ENCODE peak calls at places on chromosomes 12 and 14, in ten cellular contexts. N is testis, W is fibroblast of lung, F is mesendoderm, J is A673, A is ovary, Q is breast epithelium, R is Caco-2, S is heart right ventricle, B is left lung. P is an unnamed sample. For H3K36me3, the result is how much of the 10 kb centered on the place peaks cover.

GRCh38 chr12:33771889-33772288 is 250.4 kb upstream of the ALG10 start:
- DNase-seq in N (no peak), W (no peak), F (no peak), J (no peak), A (no peak), Q (no peak), R (no peak), S (no peak), B (no peak), P (no peak)

GRCh38 chr14:91229743-91230200 is 14.7 kb downstream of the GPR68 start:
- DNase-seq in N (no peak), W (peak), F (no peak), J (no peak), A (no peak), Q (no peak), R (no peak), S (no peak), B (no peak), P (no peak)

GRCh38 chr14:78836777-78837176 is 666.6 kb downstream of the NRXN3 start:
- DNase-seq in N (peak), W (peak), F (peak), J (peak), A (no peak), Q (no peak), R (peak), S (no peak), B (no peak), P (no peak)

GRCh38 chr12:4286228-4286627 is 12.7 kb downstream of the CCND2 start:
- DNase-seq in N (no peak), W (no peak), F (no peak), J (no peak), A (no peak), Q (no peak), R (peak), S (no peak), B (no peak), P (no peak)

GRCh38 chr14:65438266-65438933 is 25.9 kb downstream of the FUT8 start:
- DNase-seq in N (no peak), W (no peak), F (no peak), J (no peak), A (no peak), Q (no peak), R (no peak), S (no peak), B (no peak), P (no peak)

GRCh38 chr12:131007031-131007793 is 53.5 kb downstream of the ADGRD1 start:
- DNase-seq in N (peak), W (no peak), F (no peak), J (no peak), A (no peak), Q (no peak), R (no peak), S (peak), B (no peak), P (no peak)

GRCh38 chr14:29927596-29928341 is at the start of gene PRKD1:
- DNase-seq in N (peak), W (peak), F (peak), J (peak), A (peak), Q (no peak), R (no peak), S (peak), B (peak), P (peak)

GRCh38 chr12:119208626-119209061 is 29.9 kb downstream of the HSPB8 start:
- DNase-seq in N (no peak), W (peak), F (peak), J (no peak), A (peak), Q (peak), R (peak), S (peak), B (peak), P (peak)

GRCh38 chr12:106919910-106920544 is 35.7 kb upstream of the TMEM263 start:
- DNase-seq in N (peak), W (peak), F (peak), J (peak), A (peak), Q (no peak), R (no peak), S (no peak), B (no peak), P (no peak)

GRCh38 chr12:79537675-79538074 is 153.1 kb downstream of the PAWR start:
- DNase-seq in N (no peak), W (no peak), F (no peak), J (no peak), A (no peak), Q (no peak), R (no peak), S (no peak), B (no peak), P (no peak)

GRCh38 chr12:48187916-48188695 is 4.7 kb downstream of the CCDC184 start:
- DNase-seq in N (no peak), W (no peak), F (no peak), J (no peak), A (no peak), Q (no peak), R (no peak), S (no peak), B (no peak), P (no peak)

GRCh38 chr12:45166056-45166455 is 49.8 kb upstream of the ANO6 start:
- DNase-seq in N (no peak), W (peak), F (no peak), J (no peak), A (no peak), Q (no peak), R (no peak), S (no peak), B (no peak), P (no peak)

GRCh38 chr14:76682367-76682766 is 78.9 kb upstream of the VASH1 start:
- DNase-seq in N (no peak), W (no peak), F (no peak), J (no peak), A (no peak), Q (no peak), R (no peak), S (no peak), B (no peak), P (no peak)

GRCh38 chr12:62158416-62159360 is 101.5 kb upstream of the USP15 start:
- DNase-seq in N (no peak), W (no peak), F (no peak), J (no peak), A (no peak), Q (no peak), R (no peak), S (no peak), B (no peak), P (no peak)

GRCh38 chr14:22427771-22428228 is 161.2 kb downstream of the DAD1 start:
- DNase-seq in N (no peak), W (peak), F (peak), J (peak), A (peak), Q (no peak), R (no peak), S (no peak), B (no peak), P (peak)

GRCh38 chr12:10720974-10721565 is 2.1 kb downstream of the YBX3 start:
- DNase-seq in N (no peak), W (no peak), F (peak), J (peak), A (no peak), Q (no peak), R (no peak), S (no peak), B (no peak), P (no peak)

GRCh38 chr14:92589213-92589852 is 75.8 kb downstream of the RIN3 start:
- DNase-seq in N (no peak), W (peak), F (peak), J (no peak), A (no peak), Q (no peak), R (no peak), S (no peak), B (no peak), P (no peak)

GRCh38 chr12:27652174-27652763 is 44.0 kb upstream of the REP15 start:
- DNase-seq in N (peak), W (peak), F (peak), J (peak), A (peak), Q (peak), R (peak), S (no peak), B (no peak), P (no peak)

GRCh38 chr12:53133722-53134121 is 30.4 kb downstream of the SOAT2 start:
- DNase-seq in N (no peak), W (no peak), F (no peak), J (no peak), A (no peak), Q (no peak), R (no peak), S (no peak), B (no peak), P (no peak)

GRCh38 chr12:24198936-24199644 is 249.6 kb upstream of the SOX5 start:
- DNase-seq in N (no peak), W (peak), F (no peak), J (peak), A (no peak), Q (no peak), R (no peak), S (no peak), B (no peak), P (no peak)

GRCh38 chr12:100229036-100229635 is 28.5 kb downstream of the ACTR6 start:
- DNase-seq in N (no peak), W (peak), F (peak), J (peak), A (no peak), Q (no peak), R (peak), S (no peak), B (no peak), P (no peak)

GRCh38 chr14:21988413-21988812 is 314.8 kb upstream of the OR4E1 start:
- DNase-seq in N (no peak), W (no peak), F (no peak), J (no peak), A (no peak), Q (no peak), R (no peak), S (no peak), B (no peak), P (no peak)

GRCh38 chr12:65609359-65609771 is 214.9 kb upstream of the HMGA2 start:
- DNase-seq in N (no peak), W (peak), F (peak), J (peak), A (no peak), Q (no peak), R (no peak), S (no peak), B (no peak), P (no peak)

GRCh38 chr14:36879558-36879957 is 217.9 kb downstream of the PAX9 start:
- DNase-seq in N (no peak), W (no peak), F (no peak), J (no peak), A (no peak), Q (no peak), R (no peak), S (no peak), B (no peak), P (no peak)

GRCh38 chr12:87671757-87672156 is 357.4 kb downstream of the C12orf50 start:
- DNase-seq in N (no peak), W (peak), F (no peak), J (no peak), A (no peak), Q (no peak), R (no peak), S (no peak), B (no peak), P (no peak)

DNA sequence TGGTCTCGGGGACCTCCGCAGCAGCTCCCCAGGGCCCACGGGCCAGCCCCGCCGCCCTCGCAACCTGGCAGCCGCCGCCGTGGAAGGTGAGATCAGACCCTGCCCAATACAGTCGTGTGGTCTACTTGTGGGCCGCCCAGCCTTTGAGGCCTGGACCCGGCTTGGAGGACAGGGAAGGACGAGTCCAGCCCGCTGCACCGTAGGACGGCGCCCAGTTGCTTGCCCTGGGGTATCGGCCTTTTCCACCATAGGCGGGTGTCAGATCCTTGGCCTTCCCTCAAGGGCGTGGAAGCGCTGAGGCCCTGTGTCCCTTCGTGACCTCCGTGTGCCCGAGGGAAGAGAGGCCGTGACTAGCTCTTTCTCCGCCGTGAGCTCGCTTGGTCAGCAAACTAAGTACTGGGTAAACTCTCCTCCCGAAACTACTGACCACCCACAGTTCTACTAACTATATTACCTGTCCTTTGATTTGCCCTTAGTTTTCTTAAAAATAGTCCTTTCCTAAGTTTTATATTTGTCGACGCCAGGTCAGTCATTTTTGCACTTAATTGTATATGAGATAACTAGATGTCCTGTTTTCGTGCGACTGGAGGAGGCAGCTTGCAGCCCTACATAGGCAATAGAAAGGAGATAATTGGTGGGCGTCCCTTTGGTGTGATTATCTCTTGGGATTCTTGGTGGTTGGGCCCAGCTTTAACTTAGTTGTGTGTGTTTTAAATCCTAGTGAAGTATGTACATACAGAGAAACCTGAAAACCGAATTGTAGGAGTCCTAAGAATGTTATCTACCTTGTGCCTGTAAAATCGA is 766 bp downstream of the SLC25A3 start:
- DNase-seq in N (peak), W (peak), F (peak), J (peak), A (no peak), Q (no peak), R (peak), S (peak), B (peak), P (peak)
- H3K36me3 ChIP-seq in N (under half), W (under half), F (under half), J (under half), A (under half), Q (under half), R (under half), S (under half), B (under half), P (under half)

GRCh38 chr12:121831571-121832235 is 27.0 kb downstream of the HPD start:
- DNase-seq in N (no peak), W (no peak), F (no peak), J (no peak), A (no peak), Q (no peak), R (no peak), S (no peak), B (no peak), P (no peak)
- H3K36me3 ChIP-seq in N (under half), W (under half), F (under half), J (under half), A (under half), Q (under half), R (under half), S (under half), B (half or more), P (under half)

GRCh38 chr12:50727466-50727865 is 36.4 kb upstream of the ATF1 start:
- DNase-seq in N (no peak), W (no peak), F (no peak), J (no peak), A (no peak), Q (no peak), R (no peak), S (no peak), B (no peak), P (no peak)

GRCh38 chr12:50732591-50732990 is 31.3 kb upstream of the ATF1 start:
- DNase-seq in N (no peak), W (peak), F (no peak), J (no peak), A (no peak), Q (no peak), R (no peak), S (no peak), B (no peak), P (no peak)

GRCh38 chr12:50725011-50725899 is 38.6 kb upstream of the ATF1 start:
- DNase-seq in N (no peak), W (peak), F (no peak), J (no peak), A (no peak), Q (no peak), R (no peak), S (no peak), B (no peak), P (no peak)

GRCh38 chr12:50728417-50728816 is 35.5 kb upstream of the ATF1 start:
- DNase-seq in N (no peak), W (no peak), F (no peak), J (no peak), A (no peak), Q (no peak), R (no peak), S (no peak), B (no peak), P (no peak)

DNA sequence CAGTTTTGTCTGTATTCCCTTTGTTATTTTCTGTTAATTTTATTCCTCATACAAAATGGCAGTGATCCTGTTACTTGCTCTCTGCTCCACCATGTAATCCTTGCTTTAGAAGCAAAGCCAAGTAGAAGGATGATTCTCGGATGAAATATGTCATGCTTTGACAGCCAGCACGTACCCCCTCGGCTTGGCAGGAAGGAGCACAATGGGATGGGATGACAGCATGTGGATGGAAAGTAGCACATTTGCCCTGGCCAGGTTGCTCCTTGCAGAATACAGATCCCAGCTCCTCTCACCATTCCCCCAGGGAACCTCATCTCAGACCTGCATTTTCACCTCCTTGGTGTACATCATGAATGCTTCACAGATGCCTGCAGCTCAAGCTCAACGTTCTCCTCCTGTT is 35.1 kb upstream of the ATF1 start:
- DNase-seq in N (no peak), W (no peak), F (no peak), J (no peak), A (no peak), Q (no peak), R (no peak), S (no peak), B (no peak), P (no peak)
- H3K36me3 ChIP-seq in N (under half), W (under half), F (under half), J (under half), A (under half), Q (under half), R (under half), S (under half), B (half or more), P (half or more)

DNA sequence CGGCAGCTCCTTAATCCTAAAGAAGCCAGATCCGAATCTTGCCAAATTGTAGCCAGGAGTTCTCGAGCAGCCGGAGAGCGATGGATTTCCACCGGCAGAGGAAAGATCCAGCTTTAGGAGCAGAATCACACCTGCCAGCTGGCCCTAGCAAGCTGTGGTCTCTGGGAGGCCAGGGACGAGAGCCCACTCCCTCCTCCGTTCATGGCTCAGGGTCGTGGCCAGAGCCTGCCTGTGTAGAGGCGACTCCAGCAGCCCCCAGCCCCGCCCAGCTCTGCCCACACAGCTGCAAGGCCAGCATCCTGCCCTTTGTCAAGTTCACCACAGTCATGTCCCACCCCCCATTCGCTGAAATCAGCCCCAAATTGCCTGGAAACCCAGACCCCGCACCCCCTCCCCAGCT is 121.0 kb downstream of the SCARB1 start:
- DNase-seq in N (no peak), W (no peak), F (no peak), J (no peak), A (no peak), Q (no peak), R (no peak), S (no peak), B (no peak), P (no peak)
- H3K36me3 ChIP-seq in N (under half), W (under half), F (under half), J (under half), A (under half), Q (under half), R (under half), S (under half), B (under half), P (under half)

DNA sequence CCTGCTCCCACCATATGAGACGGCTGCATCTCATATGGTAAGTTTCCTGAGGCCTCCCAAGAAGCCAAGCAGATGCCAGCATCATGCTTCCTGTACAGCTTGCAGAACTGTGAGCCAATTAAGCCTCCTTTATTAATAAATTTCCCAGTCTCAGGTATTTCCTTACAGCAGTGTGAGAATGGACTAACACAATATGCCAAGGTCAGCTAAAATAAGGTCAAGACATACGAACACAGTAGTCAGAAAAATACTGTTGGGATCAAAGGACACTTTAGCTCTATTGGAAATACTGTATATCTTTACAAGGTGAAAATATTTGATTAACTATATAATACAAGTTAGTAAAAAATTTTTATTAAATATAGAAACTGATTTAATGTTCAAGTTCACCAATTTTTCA is 28.8 kb downstream of the SEL1L start:
- DNase-seq in N (no peak), W (no peak), F (no peak), J (no peak), A (no peak), Q (no peak), R (no peak), S (no peak), B (no peak), P (no peak)
- H3K36me3 ChIP-seq in N (under half), W (under half), F (under half), J (under half), A (under half), Q (under half), R (under half), S (under half), B (half or more), P (half or more)

P was measured in right atrium auricular region.